ENCODE peak calls at places on chromosomes 3 and 15, in eight cellular contexts. One of them, this sample, is unnamed.

GRCh38 chr3:170044795-170045244 is 7.0 kb downstream of the GPR160 start:
- DNase-seq in MCF 10A: no peak
- DNase-seq in AG09309: no peak
- DNase-seq in type B pancreatic cell: no peak
- DNase-seq in RPMI8226: peak
- DNase-seq in GM12891: peak
- DNase-seq in AG08396: no peak
- DNase-seq in mucosa of gallbladder: no peak
- DNase-seq in this sample: no peak

GRCh38 chr3:111856501-111856900 is 2.6 kb upstream of the PHLDB2 start:
- DNase-seq in MCF 10A: peak
- DNase-seq in AG09309: no peak
- DNase-seq in type B pancreatic cell: no peak
- DNase-seq in RPMI8226: no peak
- DNase-seq in GM12891: no peak
- DNase-seq in AG08396: no peak
- DNase-seq in mucosa of gallbladder: no peak
- DNase-seq in this sample: no peak

GRCh38 chr15:71011503-71012155 is 103.6 kb upstream of the THSD4 start:
- DNase-seq in MCF 10A: peak
- DNase-seq in AG09309: peak
- DNase-seq in type B pancreatic cell: no peak
- DNase-seq in RPMI8226: peak
- DNase-seq in GM12891: no peak
- DNase-seq in AG08396: peak
- DNase-seq in mucosa of gallbladder: peak
- DNase-seq in this sample: peak

GRCh38 chr15:55237219-55238130 is 40.7 kb upstream of the RSL24D1 start:
- DNase-seq in MCF 10A: no peak
- DNase-seq in AG09309: no peak
- DNase-seq in type B pancreatic cell: no peak
- DNase-seq in RPMI8226: no peak
- DNase-seq in GM12891: no peak
- DNase-seq in AG08396: no peak
- DNase-seq in mucosa of gallbladder: no peak
- DNase-seq in this sample: no peak

GRCh38 chr3:154885016-154885415 is 195.1 kb upstream of the MME start:
- DNase-seq in MCF 10A: peak
- DNase-seq in AG09309: peak
- DNase-seq in type B pancreatic cell: no peak
- DNase-seq in RPMI8226: no peak
- DNase-seq in GM12891: no peak
- DNase-seq in AG08396: no peak
- DNase-seq in mucosa of gallbladder: no peak
- DNase-seq in this sample: peak

GRCh38 chr3:33062814-33063346 is 34.1 kb downstream of the GLB1 start:
- DNase-seq in MCF 10A: no peak
- DNase-seq in AG09309: no peak
- DNase-seq in type B pancreatic cell: no peak
- DNase-seq in RPMI8226: no peak
- DNase-seq in GM12891: no peak
- DNase-seq in AG08396: no peak
- DNase-seq in mucosa of gallbladder: no peak
- DNase-seq in this sample: no peak

GRCh38 chr3:195151866-195152526 is 119.0 kb downstream of the XXYLT1 start:
- DNase-seq in MCF 10A: peak
- DNase-seq in AG09309: no peak
- DNase-seq in type B pancreatic cell: no peak
- DNase-seq in RPMI8226: no peak
- DNase-seq in GM12891: no peak
- DNase-seq in AG08396: peak
- DNase-seq in mucosa of gallbladder: no peak
- DNase-seq in this sample: peak

GRCh38 chr3:136949708-136950107 is 8.1 kb upstream of the IL20RB start:
- DNase-seq in MCF 10A: no peak
- DNase-seq in AG09309: no peak
- DNase-seq in type B pancreatic cell: no peak
- DNase-seq in RPMI8226: peak
- DNase-seq in GM12891: no peak
- DNase-seq in AG08396: no peak
- DNase-seq in mucosa of gallbladder: no peak
- DNase-seq in this sample: no peak

GRCh38 chr3:40615110-40615915 is 90.6 kb downstream of the ZNF621 start:
- DNase-seq in MCF 10A: no peak
- DNase-seq in AG09309: no peak
- DNase-seq in type B pancreatic cell: no peak
- DNase-seq in RPMI8226: no peak
- DNase-seq in GM12891: no peak
- DNase-seq in AG08396: no peak
- DNase-seq in mucosa of gallbladder: no peak
- DNase-seq in this sample: no peak

This sample was measured in PC-3.